ENCODE peak calls at places on chromosomes 2 and 18, in five cellular contexts. One of them, this sample, is unnamed.

GRCh38 chr18:37541517-37541916 is 24.1 kb downstream of the CELF4 start:
- DNase-seq in CD4-positive, alpha-beta T cell: no peak
- DNase-seq in heart left ventricle: no peak
- DNase-seq in NCI-H1105: no peak
- DNase-seq in CD8-positive, alpha-beta T cell: no peak
- DNase-seq in this sample: no peak

GRCh38 chr2:216082805-216083204 is 1.1 kb downstream of the TMEM169 start:
- DNase-seq in NCI-H1105: no peak
- DNase-seq in heart left ventricle: no peak
- DNase-seq in CD8-positive, alpha-beta T cell: no peak
- DNase-seq in CD4-positive, alpha-beta T cell: no peak
- DNase-seq in this sample: no peak

GRCh38 chr2:237299897-237300296 is 114.1 kb downstream of the COL6A3 start:
- DNase-seq in CD8-positive, alpha-beta T cell: no peak
- DNase-seq in NCI-H1105: no peak
- DNase-seq in CD4-positive, alpha-beta T cell: no peak
- DNase-seq in heart left ventricle: no peak
- DNase-seq in this sample: no peak

GRCh38 chr2:176088048-176088936 is 4.2 kb upstream of the HOXD13 start:
- DNase-seq in NCI-H1105: no peak
- DNase-seq in CD8-positive, alpha-beta T cell: no peak
- DNase-seq in CD4-positive, alpha-beta T cell: peak; percentile 34
- DNase-seq in heart left ventricle: peak; percentile 77
- DNase-seq in this sample: peak; percentile 26

GRCh38 chr2:206728277-206729199 is 10.3 kb upstream of the DYTN start:
- DNase-seq in CD8-positive, alpha-beta T cell: no peak
- DNase-seq in CD4-positive, alpha-beta T cell: no peak
- DNase-seq in heart left ventricle: no peak
- DNase-seq in NCI-H1105: no peak
- DNase-seq in this sample: no peak

GRCh38 chr18:3771121-3771971 is 321.4 kb downstream of the TGIF1 start:
- DNase-seq in CD8-positive, alpha-beta T cell: peak; percentile 68
- DNase-seq in heart left ventricle: peak; percentile 91
- DNase-seq in NCI-H1105: no peak
- DNase-seq in CD4-positive, alpha-beta T cell: peak; percentile 79
- DNase-seq in this sample: no peak

GRCh38 chr2:194103941-194104655 is 1552.9 kb upstream of the SLC39A10 start:
- DNase-seq in CD8-positive, alpha-beta T cell: no peak
- DNase-seq in NCI-H1105: no peak
- DNase-seq in CD4-positive, alpha-beta T cell: no peak
- DNase-seq in heart left ventricle: no peak
- DNase-seq in this sample: no peak

GRCh38 chr18:29644276-29644675 is 1398.3 kb downstream of the DSC3 start:
- DNase-seq in heart left ventricle: no peak
- DNase-seq in CD4-positive, alpha-beta T cell: no peak
- DNase-seq in CD8-positive, alpha-beta T cell: no peak
- DNase-seq in NCI-H1105: no peak
- DNase-seq in this sample: no peak

GRCh38 chr2:219572237-219573001 is at the start of gene INHA:
- DNase-seq in NCI-H1105: no peak
- DNase-seq in CD8-positive, alpha-beta T cell: no peak
- DNase-seq in heart left ventricle: no peak
- DNase-seq in CD4-positive, alpha-beta T cell: no peak
- DNase-seq in this sample: no peak

GRCh38 chr2:159456500-159457426 is 159.6 kb downstream of the BAZ2B start:
- DNase-seq in CD4-positive, alpha-beta T cell: no peak
- DNase-seq in NCI-H1105: no peak
- DNase-seq in heart left ventricle: no peak
- DNase-seq in CD8-positive, alpha-beta T cell: no peak
- DNase-seq in this sample: no peak

GRCh38 chr18:67608909-67609308 is 92.4 kb upstream of the DSEL start:
- DNase-seq in heart left ventricle: no peak
- DNase-seq in CD8-positive, alpha-beta T cell: no peak
- DNase-seq in CD4-positive, alpha-beta T cell: no peak
- DNase-seq in NCI-H1105: no peak
- DNase-seq in this sample: no peak

GRCh38 chr2:134900151-134900550 is 18.5 kb upstream of the CCNT2 start:
- DNase-seq in NCI-H1105: no peak
- DNase-seq in heart left ventricle: no peak
- DNase-seq in CD8-positive, alpha-beta T cell: no peak
- DNase-seq in CD4-positive, alpha-beta T cell: no peak
- DNase-seq in this sample: no peak

GRCh38 chr2:150023044-150023443 is 435.5 kb upstream of the MMADHC start:
- DNase-seq in heart left ventricle: no peak
- DNase-seq in CD4-positive, alpha-beta T cell: no peak
- DNase-seq in CD8-positive, alpha-beta T cell: no peak
- DNase-seq in NCI-H1105: no peak
- DNase-seq in this sample: no peak

GRCh38 chr2:180443896-180444295 is 436.8 kb upstream of the CWC22 start:
- DNase-seq in CD8-positive, alpha-beta T cell: no peak
- DNase-seq in CD4-positive, alpha-beta T cell: no peak
- DNase-seq in NCI-H1105: no peak
- DNase-seq in heart left ventricle: no peak
- DNase-seq in this sample: no peak

GRCh38 chr2:174485763-174486613 is 841 bp downstream of the GPR155 start:
- DNase-seq in heart left ventricle: peak; percentile 63
- DNase-seq in NCI-H1105: peak; percentile 17
- DNase-seq in CD4-positive, alpha-beta T cell: peak; percentile 45
- DNase-seq in CD8-positive, alpha-beta T cell: peak; percentile 42
- DNase-seq in this sample: no peak

GRCh38 chr2:234411793-234412192 is 85.1 kb downstream of the ARL4C start:
- DNase-seq in heart left ventricle: no peak
- DNase-seq in NCI-H1105: no peak
- DNase-seq in CD8-positive, alpha-beta T cell: no peak
- DNase-seq in CD4-positive, alpha-beta T cell: no peak
- DNase-seq in this sample: no peak

GRCh38 chr2:102483086-102483485 is 10.1 kb downstream of the SLC9A4 start:
- DNase-seq in NCI-H1105: no peak
- DNase-seq in CD8-positive, alpha-beta T cell: no peak
- DNase-seq in CD4-positive, alpha-beta T cell: no peak
- DNase-seq in heart left ventricle: no peak
- DNase-seq in this sample: no peak

GRCh38 chr2:141329949-141330348 is 800.9 kb downstream of the LRP1B start:
- DNase-seq in heart left ventricle: no peak
- DNase-seq in NCI-H1105: no peak
- DNase-seq in CD4-positive, alpha-beta T cell: no peak
- DNase-seq in CD8-positive, alpha-beta T cell: no peak
- DNase-seq in this sample: no peak

GRCh38 chr2:153479527-153479926 is 965 bp upstream of the RPRM start:
- DNase-seq in heart left ventricle: no peak
- DNase-seq in NCI-H1105: no peak
- DNase-seq in CD4-positive, alpha-beta T cell: no peak
- DNase-seq in CD8-positive, alpha-beta T cell: no peak
- DNase-seq in this sample: no peak